ENCODE peak calls at places on chromosomes 3 and 15, in nine cellular contexts. One of them, this sample, is unnamed.

GRCh38 chr3:142498397-142499180 is 50.8 kb upstream of the XRN1 start:
- DNase-seq in ovary: no peak
- DNase-seq in IMR-90: peak
- DNase-seq in neural progenitor cell: no peak
- DNase-seq in colonic mucosa: no peak
- DNase-seq in WERI-Rb-1: no peak
- DNase-seq in spleen: no peak
- DNase-seq in fibroblast of pulmonary artery: peak
- DNase-seq in AG04450: no peak
- DNase-seq in this sample: no peak

GRCh38 chr15:34820110-34820509 is 24.8 kb upstream of the ACTC1 start:
- DNase-seq in ovary: no peak
- DNase-seq in IMR-90: no peak
- DNase-seq in neural progenitor cell: no peak
- DNase-seq in colonic mucosa: no peak
- DNase-seq in WERI-Rb-1: no peak
- DNase-seq in spleen: no peak
- DNase-seq in fibroblast of pulmonary artery: no peak
- DNase-seq in AG04450: no peak
- DNase-seq in this sample: no peak

GRCh38 chr15:52505141-52505540 is 23.5 kb downstream of the MYO5A start:
- DNase-seq in ovary: no peak
- DNase-seq in IMR-90: no peak
- DNase-seq in neural progenitor cell: no peak
- DNase-seq in colonic mucosa: no peak
- DNase-seq in WERI-Rb-1: no peak
- DNase-seq in spleen: no peak
- DNase-seq in fibroblast of pulmonary artery: no peak
- DNase-seq in AG04450: no peak
- DNase-seq in this sample: no peak

GRCh38 chr3:38840987-38841386 is 25.0 kb upstream of the SCN10A start:
- DNase-seq in ovary: no peak
- DNase-seq in IMR-90: no peak
- DNase-seq in neural progenitor cell: no peak
- DNase-seq in colonic mucosa: no peak
- DNase-seq in WERI-Rb-1: no peak
- DNase-seq in spleen: no peak
- DNase-seq in fibroblast of pulmonary artery: no peak
- DNase-seq in AG04450: no peak
- DNase-seq in this sample: no peak

GRCh38 chr15:40282144-40282869 is 557 bp downstream of the ANKRD63 start:
- DNase-seq in ovary: no peak
- DNase-seq in IMR-90: no peak
- DNase-seq in neural progenitor cell: peak
- DNase-seq in colonic mucosa: peak
- DNase-seq in WERI-Rb-1: peak
- DNase-seq in spleen: peak
- DNase-seq in fibroblast of pulmonary artery: no peak
- DNase-seq in AG04450: no peak
- DNase-seq in this sample: no peak

GRCh38 chr3:190209533-190209932 is 88.8 kb upstream of the P3H2 start:
- DNase-seq in ovary: no peak
- DNase-seq in IMR-90: no peak
- DNase-seq in neural progenitor cell: no peak
- DNase-seq in colonic mucosa: no peak
- DNase-seq in WERI-Rb-1: no peak
- DNase-seq in spleen: no peak
- DNase-seq in fibroblast of pulmonary artery: no peak
- DNase-seq in AG04450: no peak
- DNase-seq in this sample: no peak

GRCh38 chr15:39270976-39271375 is 309.9 kb upstream of the THBS1 start:
- DNase-seq in ovary: no peak
- DNase-seq in IMR-90: peak
- DNase-seq in neural progenitor cell: no peak
- DNase-seq in colonic mucosa: no peak
- DNase-seq in WERI-Rb-1: no peak
- DNase-seq in spleen: no peak
- DNase-seq in fibroblast of pulmonary artery: peak
- DNase-seq in AG04450: peak
- DNase-seq in this sample: peak

GRCh38 chr15:27410986-27411385 is 440.0 kb downstream of the GABRG3 start:
- DNase-seq in ovary: no peak
- DNase-seq in IMR-90: no peak
- DNase-seq in neural progenitor cell: no peak
- DNase-seq in colonic mucosa: no peak
- DNase-seq in WERI-Rb-1: no peak
- DNase-seq in spleen: no peak
- DNase-seq in fibroblast of pulmonary artery: no peak
- DNase-seq in AG04450: no peak
- DNase-seq in this sample: no peak

GRCh38 chr15:78618490-78618934 is 2.3 kb downstream of the CHRNA3 start:
- DNase-seq in ovary: peak
- DNase-seq in IMR-90: peak
- DNase-seq in neural progenitor cell: peak
- DNase-seq in colonic mucosa: peak
- DNase-seq in WERI-Rb-1: peak
- DNase-seq in spleen: peak
- DNase-seq in fibroblast of pulmonary artery: peak
- DNase-seq in AG04450: peak
- DNase-seq in this sample: peak

GRCh38 chr3:187360523-187361060 is 7.6 kb upstream of the RTP4 start:
- DNase-seq in ovary: no peak
- DNase-seq in IMR-90: no peak
- DNase-seq in neural progenitor cell: peak
- DNase-seq in colonic mucosa: no peak
- DNase-seq in WERI-Rb-1: no peak
- DNase-seq in spleen: no peak
- DNase-seq in fibroblast of pulmonary artery: no peak
- DNase-seq in AG04450: no peak
- DNase-seq in this sample: no peak

GRCh38 chr3:111506435-111506834 is 35.6 kb upstream of the CD96 start:
- DNase-seq in ovary: no peak
- DNase-seq in IMR-90: no peak
- DNase-seq in neural progenitor cell: no peak
- DNase-seq in colonic mucosa: no peak
- DNase-seq in WERI-Rb-1: no peak
- DNase-seq in spleen: no peak
- DNase-seq in fibroblast of pulmonary artery: no peak
- DNase-seq in AG04450: no peak
- DNase-seq in this sample: no peak

GRCh38 chr3:129003578-129004112 is 2.5 kb downstream of the EFCC1 start:
- DNase-seq in ovary: peak
- DNase-seq in IMR-90: no peak
- DNase-seq in neural progenitor cell: peak
- DNase-seq in colonic mucosa: peak
- DNase-seq in WERI-Rb-1: peak
- DNase-seq in spleen: peak
- DNase-seq in fibroblast of pulmonary artery: no peak
- DNase-seq in AG04450: no peak
- DNase-seq in this sample: no peak

GRCh38 chr3:50189274-50189673 is 2.1 kb upstream of the GNAT1 start:
- DNase-seq in ovary: peak
- DNase-seq in IMR-90: peak
- DNase-seq in neural progenitor cell: peak
- DNase-seq in colonic mucosa: peak
- DNase-seq in WERI-Rb-1: peak
- DNase-seq in spleen: no peak
- DNase-seq in fibroblast of pulmonary artery: peak
- DNase-seq in AG04450: peak
- DNase-seq in this sample: peak

GRCh38 chr3:147191795-147192385 is 214.5 kb downstream of the ZIC4 start:
- DNase-seq in ovary: no peak
- DNase-seq in IMR-90: peak
- DNase-seq in neural progenitor cell: peak
- DNase-seq in colonic mucosa: peak
- DNase-seq in WERI-Rb-1: peak
- DNase-seq in spleen: no peak
- DNase-seq in fibroblast of pulmonary artery: peak
- DNase-seq in AG04450: peak
- DNase-seq in this sample: peak

GRCh38 chr15:68821898-68822380 is 1.2 kb upstream of the ANP32A start:
- DNase-seq in ovary: no peak
- DNase-seq in IMR-90: no peak
- DNase-seq in neural progenitor cell: peak
- DNase-seq in colonic mucosa: peak
- DNase-seq in WERI-Rb-1: no peak
- DNase-seq in spleen: no peak
- DNase-seq in fibroblast of pulmonary artery: peak
- DNase-seq in AG04450: no peak
- DNase-seq in this sample: no peak

GRCh38 chr3:63050548-63050947 is 175.3 kb upstream of the CADPS start:
- DNase-seq in ovary: no peak
- DNase-seq in IMR-90: no peak
- DNase-seq in neural progenitor cell: no peak
- DNase-seq in colonic mucosa: no peak
- DNase-seq in WERI-Rb-1: no peak
- DNase-seq in spleen: no peak
- DNase-seq in fibroblast of pulmonary artery: no peak
- DNase-seq in AG04450: no peak
- DNase-seq in this sample: no peak

GRCh38 chr15:25775317-25775912 is 87.7 kb downstream of the ATP10A start:
- DNase-seq in ovary: no peak
- DNase-seq in IMR-90: peak
- DNase-seq in neural progenitor cell: peak
- DNase-seq in colonic mucosa: no peak
- DNase-seq in WERI-Rb-1: no peak
- DNase-seq in spleen: no peak
- DNase-seq in fibroblast of pulmonary artery: peak
- DNase-seq in AG04450: no peak
- DNase-seq in this sample: no peak

GRCh38 chr3:145144361-145144760 is 1016.6 kb downstream of the PLOD2 start:
- DNase-seq in ovary: no peak
- DNase-seq in IMR-90: no peak
- DNase-seq in neural progenitor cell: no peak
- DNase-seq in colonic mucosa: no peak
- DNase-seq in WERI-Rb-1: no peak
- DNase-seq in spleen: no peak
- DNase-seq in fibroblast of pulmonary artery: no peak
- DNase-seq in AG04450: no peak
- DNase-seq in this sample: no peak

GRCh38 chr3:55173504-55173903 is 245.6 kb upstream of the LRTM1 start:
- DNase-seq in ovary: no peak
- DNase-seq in IMR-90: no peak
- DNase-seq in neural progenitor cell: no peak
- DNase-seq in colonic mucosa: no peak
- DNase-seq in WERI-Rb-1: no peak
- DNase-seq in spleen: no peak
- DNase-seq in fibroblast of pulmonary artery: no peak
- DNase-seq in AG04450: no peak
- DNase-seq in this sample: no peak

GRCh38 chr3:52006017-52006819 is 10.5 kb upstream of the RPL29 start:
- DNase-seq in ovary: no peak
- DNase-seq in IMR-90: no peak
- DNase-seq in neural progenitor cell: no peak
- DNase-seq in colonic mucosa: no peak
- DNase-seq in WERI-Rb-1: no peak
- DNase-seq in spleen: no peak
- DNase-seq in fibroblast of pulmonary artery: no peak
- DNase-seq in AG04450: no peak
- DNase-seq in this sample: no peak

GRCh38 chr3:63719796-63720445 is 67.4 kb downstream of the SNTN start:
- DNase-seq in ovary: no peak
- DNase-seq in IMR-90: no peak
- DNase-seq in neural progenitor cell: no peak
- DNase-seq in colonic mucosa: no peak
- DNase-seq in WERI-Rb-1: no peak
- DNase-seq in spleen: no peak
- DNase-seq in fibroblast of pulmonary artery: no peak
- DNase-seq in AG04450: no peak
- DNase-seq in this sample: no peak

GRCh38 chr3:20307378-20307777 is 121.4 kb upstream of the SGO1 start:
- DNase-seq in ovary: no peak
- DNase-seq in IMR-90: no peak
- DNase-seq in neural progenitor cell: no peak
- DNase-seq in colonic mucosa: no peak
- DNase-seq in WERI-Rb-1: no peak
- DNase-seq in spleen: no peak
- DNase-seq in fibroblast of pulmonary artery: no peak
- DNase-seq in AG04450: no peak
- DNase-seq in this sample: no peak
- TF ChIP-seq CTCF in ovary: no peak
- TF ChIP-seq CTCF in IMR-90: no peak
- TF ChIP-seq CTCF in neural progenitor cell: no peak
- TF ChIP-seq CTCF in colonic mucosa: no peak
- TF ChIP-seq CTCF in WERI-Rb-1: no peak
- TF ChIP-seq CTCF in spleen: no peak
- TF ChIP-seq CTCF in fibroblast of pulmonary artery: no peak
- TF ChIP-seq CTCF in AG04450: no peak
- TF ChIP-seq CTCF in this sample: no peak

DNA sequence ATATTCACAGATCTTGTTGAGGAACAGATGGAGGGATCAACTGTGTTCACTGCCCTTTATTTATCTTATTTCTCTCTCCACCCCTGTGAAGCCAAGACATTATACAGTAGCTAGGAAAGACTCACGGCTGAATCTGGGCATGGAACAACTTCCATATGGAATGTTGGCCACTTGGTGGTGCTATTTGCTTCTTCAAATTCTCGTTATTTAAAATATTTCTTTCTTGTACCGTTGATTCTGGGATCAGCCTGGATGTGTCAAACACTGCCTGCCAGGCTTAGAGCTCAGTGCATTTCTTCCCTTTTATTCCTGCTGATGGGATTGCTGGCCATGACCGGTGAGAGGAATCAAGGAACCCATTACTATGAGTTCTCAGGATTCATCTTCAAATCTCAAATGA is 17.5 kb upstream of the GASK1A start:
- DNase-seq in ovary: no peak
- DNase-seq in IMR-90: peak
- DNase-seq in neural progenitor cell: peak
- DNase-seq in colonic mucosa: peak
- DNase-seq in WERI-Rb-1: peak
- DNase-seq in spleen: no peak
- DNase-seq in fibroblast of pulmonary artery: peak
- DNase-seq in AG04450: peak
- DNase-seq in this sample: peak
- H3K4me3 ChIP-seq in ovary: no peak
- H3K4me3 ChIP-seq in IMR-90: no peak
- H3K4me3 ChIP-seq in neural progenitor cell: no peak
- H3K4me3 ChIP-seq in colonic mucosa: no peak
- H3K4me3 ChIP-seq in WERI-Rb-1: no peak
- H3K4me3 ChIP-seq in spleen: no peak
- H3K4me3 ChIP-seq in fibroblast of pulmonary artery: no peak
- H3K4me3 ChIP-seq in AG04450: no peak
- H3K4me3 ChIP-seq in this sample: no peak

GRCh38 chr3:127455541-127456450 is 134.7 kb downstream of the TPRA1 start:
- DNase-seq in ovary: peak
- DNase-seq in IMR-90: peak
- DNase-seq in neural progenitor cell: peak
- DNase-seq in colonic mucosa: peak
- DNase-seq in WERI-Rb-1: peak
- DNase-seq in spleen: peak
- DNase-seq in fibroblast of pulmonary artery: peak
- DNase-seq in AG04450: no peak
- DNase-seq in this sample: no peak
- TF ChIP-seq CTCF in ovary: peak
- TF ChIP-seq CTCF in IMR-90: peak
- TF ChIP-seq CTCF in neural progenitor cell: peak
- TF ChIP-seq CTCF in colonic mucosa: peak
- TF ChIP-seq CTCF in WERI-Rb-1: peak
- TF ChIP-seq CTCF in spleen: peak
- TF ChIP-seq CTCF in fibroblast of pulmonary artery: peak
- TF ChIP-seq CTCF in AG04450: peak
- TF ChIP-seq CTCF in this sample: peak

GRCh38 chr3:166809520-166809919 is 570.6 kb downstream of the ZBBX start:
- DNase-seq in ovary: no peak
- DNase-seq in IMR-90: no peak
- DNase-seq in neural progenitor cell: no peak
- DNase-seq in colonic mucosa: no peak
- DNase-seq in WERI-Rb-1: no peak
- DNase-seq in spleen: no peak
- DNase-seq in fibroblast of pulmonary artery: no peak
- DNase-seq in AG04450: no peak
- DNase-seq in this sample: no peak

GRCh38 chr3:166810741-166811445 is 569.2 kb downstream of the ZBBX start:
- DNase-seq in ovary: no peak
- DNase-seq in IMR-90: no peak
- DNase-seq in neural progenitor cell: no peak
- DNase-seq in colonic mucosa: no peak
- DNase-seq in WERI-Rb-1: no peak
- DNase-seq in spleen: no peak
- DNase-seq in fibroblast of pulmonary artery: no peak
- DNase-seq in AG04450: no peak
- DNase-seq in this sample: no peak
- H3K4me3 ChIP-seq in ovary: no peak
- H3K4me3 ChIP-seq in IMR-90: no peak
- H3K4me3 ChIP-seq in neural progenitor cell: no peak
- H3K4me3 ChIP-seq in colonic mucosa: no peak
- H3K4me3 ChIP-seq in WERI-Rb-1: no peak
- H3K4me3 ChIP-seq in spleen: no peak
- H3K4me3 ChIP-seq in fibroblast of pulmonary artery: no peak
- H3K4me3 ChIP-seq in AG04450: no peak
- H3K4me3 ChIP-seq in this sample: no peak